ENCODE peak calls at places on chromosomes 11 and 22, in nine cellular contexts. B, J, L, Y, Z, V, F, R and D are unnamed samples.

GRCh38 chr11:132444891-132445290 is 1074.5 kb downstream of the NTM start:
- DNase-seq in B (no peak), J (no peak), L (no peak), Y (no peak), Z (no peak), V (no peak), F (no peak), R (no peak), D (no peak)

GRCh38 chr22:40479126-40479800 is 108.9 kb downstream of the SGSM3 start:
- DNase-seq in B (no peak), J (no peak), L (no peak), Y (no peak), Z (no peak), V (no peak), F (no peak), R (no peak), D (no peak)

GRCh38 chr11:30908272-30908671 is 322.1 kb upstream of the MPPED2 start:
- DNase-seq in B (no peak), J (no peak), L (no peak), Y (no peak), Z (no peak), V (no peak), F (no peak), R (no peak), D (no peak)

GRCh38 chr22:44462246-44463015 is 35.6 kb downstream of the RTL6 start:
- DNase-seq in B (no peak), J (no peak), L (peak; percentile 23), Y (peak; percentile 1), Z (no peak), V (no peak), F (no peak), R (no peak), D (no peak)

GRCh38 chr11:70075836-70076235 is 2.3 kb upstream of the ANO1 start:
- DNase-seq in B (no peak), J (no peak), L (no peak), Y (no peak), Z (no peak), V (no peak), F (no peak), R (no peak), D (no peak)

GRCh38 chr11:75576445-75577049 is 14.5 kb downstream of the SERPINH1 start:
- DNase-seq in B (peak; percentile 53), J (no peak), L (peak; percentile 78), Y (no peak), Z (no peak), V (peak; percentile 89), F (no peak), R (no peak), D (peak; percentile 34)

GRCh38 chr22:38034278-38034882 is 22.8 kb upstream of the PICK1 start:
- DNase-seq in B (peak; percentile 88), J (no peak), L (peak; percentile 94), Y (no peak), Z (no peak), V (peak; percentile 96), F (peak; percentile 48), R (no peak), D (peak; percentile 77)

GRCh38 chr11:87859583-87859982 is 315.7 kb downstream of the RAB38 start:
- DNase-seq in B (no peak), J (no peak), L (peak; percentile 7), Y (no peak), Z (no peak), V (no peak), F (no peak), R (no peak), D (peak; percentile 34)

GRCh38 chr11:8011981-8012444 is 24.9 kb downstream of the EIF3F start:
- DNase-seq in B (peak; percentile 98), J (no peak), L (peak; percentile 79), Y (no peak), Z (no peak), V (no peak), F (peak; percentile 50), R (no peak), D (no peak)

GRCh38 chr11:67371199-67371548 is 2.2 kb downstream of the CLCF1 start:
- DNase-seq in B (no peak), J (no peak), L (no peak), Y (no peak), Z (no peak), V (no peak), F (no peak), R (no peak), D (no peak)

GRCh38 chr11:76074178-76075112 is 131.9 kb downstream of the WNT11 start:
- DNase-seq in B (peak; percentile 39), J (no peak), L (peak; percentile 39), Y (no peak), Z (no peak), V (peak; percentile 31), F (peak; percentile 23), R (no peak), D (peak; percentile 75)

GRCh38 chr11:75668508-75669297 is at the start of gene MAP6:
- DNase-seq in B (no peak), J (peak; percentile 5), L (no peak), Y (peak; percentile 60), Z (no peak), V (peak; percentile 36), F (no peak), R (no peak), D (no peak)

GRCh38 chr11:61256710-61257482 is 15.9 kb downstream of the PGA5 start:
- DNase-seq in B (no peak), J (no peak), L (no peak), Y (no peak), Z (no peak), V (peak; percentile 25), F (no peak), R (no peak), D (no peak)

GRCh38 chr11:103892603-103893002 is 143.8 kb upstream of the DDI1 start:
- DNase-seq in B (peak; percentile 67), J (no peak), L (peak; percentile 52), Y (no peak), Z (no peak), V (peak; percentile 23), F (no peak), R (no peak), D (no peak)

GRCh38 chr22:37930270-37930951 is 23.0 kb downstream of the C22orf23 start:
- DNase-seq in B (peak; percentile 14), J (no peak), L (peak; percentile 38), Y (peak; percentile 26), Z (no peak), V (peak; percentile 42), F (no peak), R (no peak), D (no peak)